ENCODE peak calls at places on chromosomes 1 and 21, in four cellular contexts. One of them, this sample, is unnamed.

GRCh38 chr1:109794319-109795132 is 30.8 kb upstream of the EPS8L3 start:
- DNase-seq in right lobe of liver: peak
- DNase-seq in effector memory CD8-positive, alpha-beta T cell: no peak
- DNase-seq in GM10248: no peak
- DNase-seq in this sample: no peak

GRCh38 chr21:45507888-45508508 is 34.2 kb downstream of the SLC19A1 start:
- DNase-seq in right lobe of liver: peak
- DNase-seq in effector memory CD8-positive, alpha-beta T cell: no peak
- DNase-seq in GM10248: no peak
- DNase-seq in this sample: peak

GRCh38 chr1:11790880-11791715 is 14.7 kb downstream of the MTHFR start:
- DNase-seq in right lobe of liver: peak
- DNase-seq in effector memory CD8-positive, alpha-beta T cell: no peak
- DNase-seq in GM10248: no peak
- DNase-seq in this sample: no peak

GRCh38 chr1:157087030-157087429 is 12.6 kb downstream of the ETV3L start:
- DNase-seq in right lobe of liver: no peak
- DNase-seq in effector memory CD8-positive, alpha-beta T cell: no peak
- DNase-seq in GM10248: no peak
- DNase-seq in this sample: no peak

GRCh38 chr1:61183471-61184034 is 101.2 kb downstream of the NFIA start:
- DNase-seq in right lobe of liver: peak
- DNase-seq in effector memory CD8-positive, alpha-beta T cell: no peak
- DNase-seq in GM10248: no peak
- DNase-seq in this sample: peak

GRCh38 chr1:66090863-66091457 is 298.3 kb downstream of the PDE4B start:
- DNase-seq in right lobe of liver: no peak
- DNase-seq in effector memory CD8-positive, alpha-beta T cell: no peak
- DNase-seq in GM10248: no peak
- DNase-seq in this sample: no peak

GRCh38 chr21:35925497-35925896 is 134.8 kb downstream of the SETD4 start:
- DNase-seq in right lobe of liver: no peak
- DNase-seq in effector memory CD8-positive, alpha-beta T cell: no peak
- DNase-seq in GM10248: no peak
- DNase-seq in this sample: no peak

GRCh38 chr21:44086636-44087425 is 20.4 kb upstream of the PWP2 start:
- DNase-seq in right lobe of liver: no peak
- DNase-seq in effector memory CD8-positive, alpha-beta T cell: no peak
- DNase-seq in GM10248: no peak
- DNase-seq in this sample: no peak

GRCh38 chr21:40516336-40516735 is 330.6 kb downstream of the DSCAM start:
- DNase-seq in right lobe of liver: no peak
- DNase-seq in effector memory CD8-positive, alpha-beta T cell: no peak
- DNase-seq in GM10248: no peak
- DNase-seq in this sample: no peak

GRCh38 chr1:27015260-27015659 is 2.6 kb upstream of the TENT5B start:
- DNase-seq in right lobe of liver: no peak
- DNase-seq in effector memory CD8-positive, alpha-beta T cell: no peak
- DNase-seq in GM10248: peak
- DNase-seq in this sample: no peak

GRCh38 chr21:43731891-43732711 is 13.2 kb downstream of the PDXK start:
- DNase-seq in right lobe of liver: no peak
- DNase-seq in effector memory CD8-positive, alpha-beta T cell: no peak
- DNase-seq in GM10248: no peak
- DNase-seq in this sample: no peak

GRCh38 chr1:215833936-215834729 is 267.0 kb downstream of the KCTD3 start:
- DNase-seq in right lobe of liver: no peak
- DNase-seq in effector memory CD8-positive, alpha-beta T cell: no peak
- DNase-seq in GM10248: no peak
- DNase-seq in this sample: no peak

GRCh38 chr1:227942021-227942715 is 5.6 kb downstream of the WNT9A start:
- DNase-seq in right lobe of liver: peak
- DNase-seq in effector memory CD8-positive, alpha-beta T cell: no peak
- DNase-seq in GM10248: no peak
- DNase-seq in this sample: peak

GRCh38 chr1:179817789-179818188 is 59.8 kb downstream of the TOR1AIP2 start:
- DNase-seq in right lobe of liver: no peak
- DNase-seq in effector memory CD8-positive, alpha-beta T cell: no peak
- DNase-seq in GM10248: no peak
- DNase-seq in this sample: peak

GRCh38 chr1:94031591-94031990 is 89.4 kb downstream of the ABCA4 start:
- DNase-seq in right lobe of liver: no peak
- DNase-seq in effector memory CD8-positive, alpha-beta T cell: no peak
- DNase-seq in GM10248: no peak
- DNase-seq in this sample: no peak

GRCh38 chr1:214551052-214551435 is 358 bp downstream of the PTPN14 start:
- DNase-seq in right lobe of liver: peak
- DNase-seq in effector memory CD8-positive, alpha-beta T cell: no peak
- DNase-seq in GM10248: peak
- DNase-seq in this sample: peak